ENCODE peak calls at places on chromosomes 16 and 17, in ten cellular contexts. F is stimulated activated CD4-positive, alpha-beta T cell treated with anti-CD3 and anti-CD28 coated beads, Interleukin-4, amount 100 ng/mL, for 48 hours; G is AG20443; J is epithelial cell of esophagus; E is T-helper 22 cell; M is PC-3; I is HuH-7; W is thoracic aorta; K is effector memory CD8-positive, alpha-beta T cell; H is activated CD4-positive, alpha-beta T cell treated with anti-CD3 and anti-CD28 coated beads for 1 hour. C is an unnamed sample.

GRCh38 chr17:67800495-67800928 is 24.8 kb upstream of the BPTF start:
- DNase-seq in M (peak), F (peak), W (peak), I (peak), J (peak), G (peak), K (peak), H (peak), E (no peak), C (peak)

GRCh38 chr16:57258226-57258909 is 13.3 kb downstream of the ARL2BP start:
- DNase-seq in M (no peak), E (no peak), F (no peak), H (no peak), I (no peak), W (no peak), K (no peak), G (no peak), J (no peak), C (no peak)

GRCh38 chr17:65171753-65172152 is 34.6 kb downstream of the RGS9 start:
- DNase-seq in G (no peak), I (no peak), J (no peak), K (no peak), H (no peak), F (no peak), E (no peak), M (no peak), W (no peak), C (no peak)

GRCh38 chr16:88911148-88911945 is 44.9 kb upstream of the PABPN1L start:
- DNase-seq in G (no peak), M (no peak), E (no peak), K (no peak), H (no peak), W (no peak), F (no peak), J (no peak), I (no peak), C (no peak)

GRCh38 chr17:75645501-75645888 is 12.3 kb downstream of the SMIM5 start:
- DNase-seq in H (no peak), M (peak), E (no peak), W (no peak), K (no peak), F (no peak), I (no peak), J (peak), G (no peak), C (no peak)

GRCh38 chr16:88831838-88832237 is 20.1 kb upstream of the APRT start:
- DNase-seq in M (no peak), G (peak), F (no peak), J (peak), W (no peak), K (no peak), E (no peak), H (no peak), I (no peak), C (no peak)

GRCh38 chr17:62653831-62654829 is 26.7 kb downstream of the MRC2 start:
- DNase-seq in H (no peak), F (no peak), E (no peak), I (no peak), K (no peak), G (peak), W (no peak), J (no peak), M (no peak), C (peak)

GRCh38 chr16:29674188-29674587 is 4.8 kb upstream of the QPRT start:
- DNase-seq in K (no peak), E (no peak), M (no peak), H (no peak), G (no peak), W (no peak), I (no peak), F (no peak), J (no peak), C (no peak)

GRCh38 chr17:59165933-59166342 is 10.4 kb downstream of the PRR11 start:
- DNase-seq in K (peak), E (no peak), G (peak), I (peak), J (peak), H (no peak), F (peak), W (no peak), M (peak), C (peak)

GRCh38 chr16:2194852-2195315 is 1.5 kb downstream of the CASKIN1 start:
- DNase-seq in H (peak), G (peak), W (no peak), E (peak), F (no peak), J (peak), M (peak), K (peak), I (peak), C (peak)

GRCh38 chr16:49576941-49577340 is 203.3 kb downstream of the C16orf78 start:
- DNase-seq in I (no peak), W (no peak), E (no peak), F (no peak), H (no peak), G (no peak), J (no peak), K (no peak), M (no peak), C (no peak)

GRCh38 chr16:69435977-69436729 is 11.7 kb downstream of the CYB5B start:
- DNase-seq in K (no peak), H (no peak), G (no peak), I (no peak), M (no peak), J (no peak), W (no peak), E (no peak), F (no peak), C (no peak)

GRCh38 chr17:17757391-17757791 is 76.1 kb downstream of the RAI1 start:
- DNase-seq in H (no peak), G (no peak), M (no peak), J (no peak), W (no peak), E (no peak), K (no peak), F (no peak), I (no peak), C (no peak)

GRCh38 chr17:81248649-81249048 is 9.5 kb downstream of the NDUFAF8 start:
- DNase-seq in M (no peak), F (no peak), G (no peak), I (no peak), E (no peak), J (no peak), H (no peak), K (no peak), W (no peak), C (no peak)

C was measured in WTC11.